ENCODE peak calls at places on chromosomes 11 and 22, in five cellular contexts. Y is H9, W is trophoblast cell, K is H1, S is neuronal stem cell. J is an unnamed sample.

GRCh38 chr11:64341851-64342791 is 2.1 kb downstream of the CCDC88B start:
- DNase-seq in S (peak; percentile 80), Y (peak; percentile 96), K (peak; percentile 86), W (peak; percentile 94), J (peak; percentile 88)

GRCh38 chr11:32374261-32374711 is 61.1 kb downstream of the WT1 start:
- DNase-seq in Y (peak; percentile 83), S (peak; percentile 33), W (peak; percentile 98), K (peak; percentile 46), J (peak; percentile 52)

GRCh38 chr11:65958306-65958705 is 3.2 kb upstream of the SART1 start:
- DNase-seq in W (no peak), S (no peak), K (no peak), Y (no peak), J (no peak)

GRCh38 chr11:121105063-121105480 is 4.0 kb downstream of the TECTA start:
- DNase-seq in K (no peak), W (no peak), S (no peak), Y (no peak), J (peak; percentile 14)

GRCh38 chr22:49999063-49999900 is 13.3 kb downstream of the IL17REL start:
- DNase-seq in Y (peak; percentile 87), W (no peak), K (no peak), S (peak; percentile 45), J (peak; percentile 10)

GRCh38 chr11:84384637-84385227 is 1098.6 kb upstream of the CCDC90B start:
- DNase-seq in K (no peak), S (peak; percentile 39), W (peak; percentile 75), Y (peak; percentile 42), J (peak; percentile 51)

GRCh38 chr11:64284962-64285884 is at the start of gene GPR137:
- DNase-seq in Y (peak; percentile 78), S (peak; percentile 82), W (peak; percentile 81), K (no peak), J (peak; percentile 84)

GRCh38 chr11:18384157-18384641 is 10.2 kb upstream of the LDHA start:
- DNase-seq in K (no peak), S (no peak), W (peak; percentile 45), Y (no peak), J (no peak)

GRCh38 chr11:35237345-35237744 is 98.4 kb downstream of the CD44 start:
- DNase-seq in W (no peak), S (no peak), K (no peak), Y (no peak), J (no peak)

GRCh38 chr11:19442554-19442910 is 201.8 kb upstream of the E2F8 start:
- DNase-seq in Y (no peak), K (no peak), S (no peak), W (no peak), J (no peak)

GRCh38 chr11:68546555-68546954 is 86.0 kb downstream of the PPP6R3 start:
- DNase-seq in S (no peak), Y (no peak), K (no peak), W (no peak), J (peak; percentile 52)

GRCh38 chr11:68543594-68543993 is 83.0 kb downstream of the PPP6R3 start:
- DNase-seq in K (no peak), Y (no peak), S (no peak), W (no peak), J (peak; percentile 23)

GRCh38 chr11:68545347-68545746 is 84.8 kb downstream of the PPP6R3 start:
- DNase-seq in S (no peak), W (no peak), K (no peak), Y (no peak), J (no peak)

GRCh38 chr11:68542617-68543016 is 82.1 kb downstream of the PPP6R3 start:
- DNase-seq in W (peak; percentile 82), S (no peak), K (no peak), Y (no peak), J (peak; percentile 84)

DNA sequence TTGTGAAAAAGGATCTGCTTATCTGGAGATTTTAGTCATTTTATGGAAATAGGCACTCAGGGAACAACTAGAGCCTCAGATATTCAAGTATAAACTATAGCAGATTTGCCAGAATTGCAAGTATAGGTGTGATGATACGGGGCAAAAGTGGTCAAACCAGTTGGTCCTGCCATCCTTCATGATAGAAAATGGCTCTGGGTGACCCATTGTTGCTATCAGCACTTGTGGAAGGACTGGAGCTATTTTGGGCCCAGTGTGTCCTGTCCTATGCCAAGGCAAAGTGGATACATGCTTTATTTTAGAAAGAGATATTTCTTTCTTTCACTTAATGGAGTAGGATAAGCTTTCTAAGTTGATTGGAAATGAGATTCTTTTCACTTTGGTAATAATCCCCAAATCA is 85.2 kb downstream of the PPP6R3 start:
- DNase-seq in K (no peak), Y (no peak), S (no peak), W (peak; percentile 75), J (no peak)
- H3K23ac ChIP-seq in K (no peak overlapping the region), Y (no peak overlapping the region), S (no peak overlapping the region), W (no peak overlapping the region), J (no peak overlapping the region)

DNA sequence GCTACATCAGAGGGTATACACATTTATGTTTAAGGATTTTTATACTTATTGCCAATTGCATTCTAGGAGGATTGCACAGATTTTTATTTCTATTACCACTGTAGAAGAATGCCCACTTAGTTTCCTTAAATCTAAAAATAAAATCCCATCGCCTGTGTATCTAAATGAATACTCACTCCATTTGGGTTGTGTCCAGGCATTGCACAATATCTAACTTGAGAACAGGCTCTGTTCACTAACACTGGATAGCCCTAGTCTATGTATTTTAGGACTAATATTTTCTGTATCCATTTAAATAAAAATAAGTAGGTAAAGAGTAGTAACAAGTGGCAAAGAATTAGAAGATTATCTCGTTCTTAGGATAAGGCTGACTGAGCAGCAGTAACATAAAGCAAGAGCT is 4.1 kb downstream of the C11orf52 start:
- DNase-seq in K (no peak), Y (no peak), S (no peak), W (no peak), J (peak; percentile 81)
- H2BK12ac ChIP-seq in K (no peak overlapping the region), Y (no peak overlapping the region), S (no peak overlapping the region), W (no peak overlapping the region), J (no peak overlapping the region)

GRCh38 chr11:123302751-123303195 is 107.7 kb upstream of the CLMP start:
- DNase-seq in S (no peak), W (peak; percentile 83), Y (no peak), K (no peak), J (peak; percentile 73)
- H3K9ac ChIP-seq in S (no peak overlapping the region), W (no peak overlapping the region), Y (no peak overlapping the region), K (no peak overlapping the region), J (peak overlapping the region; percentile 74)

GRCh38 chr11:46120361-46120710 is 918 bp downstream of the PHF21A start:
- DNase-seq in W (peak; percentile 27), Y (no peak), K (no peak), S (no peak), J (no peak)

GRCh38 chr11:46119053-46119351 is 2.3 kb downstream of the PHF21A start:
- DNase-seq in W (no peak), K (no peak), S (no peak), Y (no peak), J (no peak)

GRCh38 chr11:46117842-46118241 is 3.4 kb downstream of the PHF21A start:
- DNase-seq in W (no peak), K (no peak), S (no peak), Y (no peak), J (no peak)

GRCh38 chr11:46120711-46121327 is 435 bp downstream of the PHF21A start:
- DNase-seq in K (no peak), Y (peak; percentile 83), S (peak; percentile 73), W (peak; percentile 66), J (peak; percentile 91)

DNA sequence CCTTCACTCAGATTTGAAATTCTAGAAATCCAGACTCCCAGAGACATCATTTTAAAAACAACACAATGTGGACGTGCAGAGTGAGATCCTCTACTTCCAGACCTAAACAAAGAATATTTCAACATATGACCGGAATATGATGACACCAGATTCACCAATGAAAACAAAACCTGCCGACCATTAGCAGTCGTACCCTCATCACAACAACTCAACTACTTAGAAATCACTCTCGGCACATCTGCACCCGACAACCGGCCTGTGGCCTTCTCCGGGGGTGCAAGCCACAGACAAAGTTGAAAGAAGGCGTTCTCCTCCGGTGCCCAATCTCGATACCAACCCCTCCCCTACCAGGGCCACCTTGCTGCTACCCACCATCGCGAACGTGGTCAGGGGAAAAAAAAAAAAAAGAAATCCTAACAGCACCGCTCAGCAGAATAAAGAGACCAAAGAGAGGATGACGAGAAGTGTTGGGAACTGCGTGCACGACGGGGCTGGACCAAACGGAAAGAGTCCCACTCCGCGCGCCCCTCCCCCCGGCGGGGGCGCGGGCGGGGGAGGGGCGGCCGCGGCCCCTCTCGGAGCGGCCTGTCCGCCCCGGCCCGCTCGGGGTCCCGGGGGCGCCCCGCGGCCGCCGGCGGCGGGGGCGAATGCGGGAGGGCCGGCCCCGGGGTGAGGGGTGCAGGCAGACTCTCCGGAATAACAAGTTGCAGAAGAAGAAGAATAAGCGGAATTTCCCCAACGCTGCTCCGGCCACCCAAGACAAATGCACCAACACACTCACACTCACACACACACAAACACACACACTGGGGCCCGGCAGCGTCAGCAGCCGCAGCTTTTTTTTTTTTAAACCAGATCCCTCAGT is 1.7 kb downstream of the PHF21A start:
- DNase-seq in Y (no peak), K (no peak), W (peak; percentile 89), S (peak; percentile 61), J (peak; percentile 91)
- H3K23ac ChIP-seq in Y (no peak overlapping the region), K (no peak overlapping the region), W (no peak overlapping the region), S (no peak overlapping the region), J (no peak overlapping the region)

GRCh38 chr11:23611726-23612125 is 751.5 kb upstream of the CCDC179 start:
- DNase-seq in S (no peak), Y (no peak), K (no peak), W (no peak), J (no peak)
- H2BK12ac ChIP-seq in S (no peak overlapping the region), Y (no peak overlapping the region), K (no peak overlapping the region), W (no peak overlapping the region), J (no peak overlapping the region)